ENCODE peak calls at places on chromosome 12, in ten cellular contexts. G is activated naive CD8-positive, alpha-beta T cell treated with anti-CD3 and anti-CD28 coated beads for 36 hours; F is LoVo; P is choroid plexus epithelial cell; U is T follicular helper cell; L is NCI-H2171; I is Right ventricle myocardium superior; W is iPS-NIHi11; S is amniotic stem cell; N is non-pigmented ciliary epithelial cell. Y is an unnamed sample.

GRCh38 chr12:15274561-15274967 is 47.7 kb upstream of the PTPRO start:
- DNase-seq in G (no peak), F (peak), P (peak), U (no peak), L (no peak), I (no peak), W (no peak), S (no peak), N (no peak), Y (no peak)

GRCh38 chr12:55642275-55643068 is 5.8 kb downstream of the OR10P1 start:
- DNase-seq in G (no peak), F (no peak), P (no peak), U (no peak), L (no peak), I (no peak), W (no peak), S (no peak), N (no peak), Y (no peak)

GRCh38 chr12:114504311-114504710 is 98.4 kb upstream of the TBX5 start:
- DNase-seq in G (no peak), F (no peak), P (no peak), U (no peak), L (no peak), I (no peak), W (no peak), S (no peak), N (no peak), Y (no peak)

GRCh38 chr12:95663525-95663924 is 112.2 kb upstream of the USP44 start:
- DNase-seq in G (no peak), F (no peak), P (peak), U (no peak), L (no peak), I (no peak), W (no peak), S (no peak), N (no peak), Y (no peak)

GRCh38 chr12:42473561-42473960 is 116.0 kb downstream of the PRICKLE1 start:
- DNase-seq in G (no peak), F (no peak), P (no peak), U (no peak), L (no peak), I (no peak), W (no peak), S (no peak), N (no peak), Y (no peak)

GRCh38 chr12:66698558-66698957 is 19.7 kb upstream of the GRIP1 start:
- DNase-seq in G (no peak), F (no peak), P (no peak), U (no peak), L (no peak), I (no peak), W (no peak), S (no peak), N (no peak), Y (no peak)

GRCh38 chr12:127223011-127223410 is 1044.0 kb upstream of the TMEM132C start:
- DNase-seq in G (no peak), F (no peak), P (no peak), U (no peak), L (no peak), I (no peak), W (no peak), S (no peak), N (no peak), Y (no peak)

GRCh38 chr12:32100361-32100760 is 6.3 kb upstream of the BICD1 start:
- DNase-seq in G (no peak), F (no peak), P (no peak), U (no peak), L (no peak), I (no peak), W (no peak), S (no peak), N (no peak), Y (no peak)

GRCh38 chr12:810635-811415 is 58.4 kb downstream of the WNK1 start:
- DNase-seq in G (peak), F (no peak), P (no peak), U (no peak), L (no peak), I (no peak), W (no peak), S (no peak), N (no peak), Y (no peak)

GRCh38 chr12:103422328-103422727 is 73.4 kb downstream of the C12orf42 start:
- DNase-seq in G (no peak), F (no peak), P (no peak), U (no peak), L (no peak), I (no peak), W (no peak), S (no peak), N (no peak), Y (no peak)

GRCh38 chr12:909861-910260 is 39.6 kb downstream of the RAD52 start:
- DNase-seq in G (no peak), F (no peak), P (no peak), U (no peak), L (no peak), I (no peak), W (no peak), S (no peak), N (no peak), Y (no peak)

GRCh38 chr12:126855768-126856167 is 1411.2 kb upstream of the TMEM132C start:
- DNase-seq in G (no peak), F (no peak), P (no peak), U (no peak), L (no peak), I (no peak), W (no peak), S (no peak), N (no peak), Y (no peak)